ENCODE peak calls at places on chromosomes 6 and 20, in ten cellular contexts. K, X, G, C, Z, L, R, M, S and D are unnamed samples.

GRCh38 chr6:168516941-168517741 is 76.2 kb downstream of the SMOC2 start:
- DNase-seq in X (no peak), C (no peak), R (no peak), M (no peak), K (no peak), Z (no peak), G (no peak), S (no peak), L (no peak), D (no peak)

GRCh38 chr6:40536442-40536841 is 50.7 kb downstream of the LRFN2 start:
- DNase-seq in K (no peak), L (no peak), R (no peak), X (peak), M (no peak), Z (peak), S (peak), C (no peak), G (no peak), D (no peak)

GRCh38 chr20:48397689-48398005 is 430.2 kb downstream of the PREX1 start:
- DNase-seq in X (no peak), L (no peak), S (no peak), C (no peak), M (peak), G (no peak), K (no peak), Z (no peak), R (no peak), D (no peak)

GRCh38 chr6:131451330-131452195 is 121.5 kb upstream of the ARG1 start:
- DNase-seq in G (no peak), M (no peak), C (no peak), S (no peak), X (no peak), L (no peak), K (no peak), Z (no peak), R (no peak), D (no peak)

GRCh38 chr6:89161326-89162046 is 15.6 kb downstream of the PM20D2 start:
- DNase-seq in K (no peak), R (peak), G (no peak), C (no peak), X (no peak), M (no peak), Z (no peak), S (peak), L (peak), D (no peak)

GRCh38 chr6:89553446-89553845 is 85.1 kb downstream of the LYRM2 start:
- DNase-seq in L (no peak), M (no peak), Z (no peak), K (no peak), S (no peak), X (no peak), G (no peak), R (no peak), C (no peak), D (no peak)

GRCh38 chr20:25244976-25245375 is 2.9 kb upstream of the PYGB start:
- DNase-seq in Z (no peak), C (no peak), G (no peak), S (no peak), K (no peak), R (no peak), M (no peak), X (no peak), L (no peak), D (no peak)

GRCh38 chr6:13157293-13157692 is 171.0 kb downstream of the TBC1D7 start:
- DNase-seq in K (no peak), M (no peak), G (no peak), Z (no peak), S (no peak), L (no peak), R (no peak), C (no peak), X (no peak), D (no peak)

GRCh38 chr6:164085552-164086325 is 671.2 kb downstream of the QKI start:
- DNase-seq in L (peak), X (peak), K (no peak), Z (no peak), M (peak), G (no peak), R (peak), S (peak), C (no peak), D (peak)

GRCh38 chr6:36349240-36349639 is 12.6 kb upstream of the BNIP5 start:
- DNase-seq in R (no peak), K (no peak), G (no peak), L (no peak), X (no peak), M (no peak), Z (no peak), S (no peak), C (no peak), D (no peak)

GRCh38 chr6:164827537-164827936 is 481.9 kb downstream of the C6orf118 start:
- DNase-seq in X (no peak), R (no peak), G (no peak), K (no peak), C (no peak), M (no peak), Z (no peak), S (no peak), L (no peak), D (no peak)

GRCh38 chr6:16700202-16700997 is 60.9 kb downstream of the ATXN1 start:
- DNase-seq in C (no peak), L (no peak), X (no peak), R (no peak), S (peak), M (no peak), K (peak), Z (no peak), G (no peak), D (no peak)
- H3K4me3 ChIP-seq in C (peak), L (no peak), X (no peak), R (peak), S (no peak), M (peak), K (peak), Z (no peak), G (peak), D (no peak)

GRCh38 chr6:8738951-8739350 is 303.6 kb upstream of the SLC35B3 start:
- DNase-seq in X (no peak), M (no peak), C (no peak), S (no peak), G (no peak), Z (no peak), R (no peak), L (no peak), K (no peak), D (no peak)

GRCh38 chr6:8739454-8739853 is 304.1 kb upstream of the SLC35B3 start:
- DNase-seq in G (no peak), L (no peak), Z (no peak), M (no peak), C (no peak), K (no peak), R (no peak), X (no peak), S (no peak), D (no peak)

DNA sequence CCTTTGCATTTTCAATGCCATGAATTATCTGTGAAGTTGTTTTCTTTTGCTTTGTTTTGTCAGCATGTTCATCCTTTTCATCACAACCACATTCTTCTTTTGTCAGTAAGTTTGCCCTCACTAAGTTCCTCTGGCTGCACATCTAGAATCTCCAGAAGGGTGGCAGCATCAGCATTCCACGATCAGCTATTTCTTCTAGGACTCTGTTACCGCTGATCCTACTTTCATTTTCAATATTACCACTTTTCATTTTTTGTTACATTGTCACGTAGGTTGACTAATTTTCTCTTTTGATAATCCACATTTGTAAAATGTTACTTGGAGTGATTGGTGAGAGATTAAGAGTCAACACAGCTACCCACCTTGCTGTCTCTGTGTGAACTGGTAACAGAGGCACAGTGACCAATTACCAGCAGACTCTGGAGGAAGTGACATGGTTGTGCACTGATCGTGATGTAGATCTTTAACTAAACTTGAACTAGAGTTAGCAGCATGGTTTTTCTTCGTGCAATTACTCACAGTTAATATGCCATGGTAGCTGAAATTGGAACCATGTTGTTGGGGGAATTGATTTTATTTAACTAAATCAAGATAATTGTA is 307.9 kb upstream of the SLC35B3 start:
- DNase-seq in K (no peak), Z (peak), M (no peak), G (no peak), L (no peak), R (no peak), X (no peak), S (no peak), C (no peak), D (no peak)
- TF ChIP-seq CTCF in K (no peak), Z (peak), M (peak), G (no peak), L (peak), R (no peak), X (no peak), S (no peak), C (no peak), D (no peak)

GRCh38 chr6:26029857-26030653 is 57.2 kb upstream of the HFE start:
- DNase-seq in Z (no peak), M (no peak), C (no peak), R (no peak), X (no peak), L (no peak), G (no peak), S (no peak), K (no peak), D (no peak)
- H3K4me3 ChIP-seq in Z (peak), M (no peak), C (no peak), R (no peak), X (no peak), L (no peak), G (no peak), S (peak), K (no peak), D (no peak)

GRCh38 chr20:46708172-46708860 is 1.1 kb upstream of the SLC2A10 start:
- DNase-seq in K (no peak), L (no peak), G (no peak), Z (no peak), M (no peak), S (no peak), X (no peak), C (no peak), R (no peak), D (no peak)
- TF ChIP-seq CTCF in K (no peak), L (peak), G (no peak), Z (no peak), M (no peak), S (peak), X (peak), C (no peak), R (no peak), D (peak)

GRCh38 chr6:55953384-55953783 is 78.0 kb upstream of the BMP5 start:
- DNase-seq in X (peak), R (peak), L (peak), M (no peak), K (no peak), C (peak), S (peak), G (no peak), Z (peak), D (peak)
- H3K4me3 ChIP-seq in X (peak), R (no peak), L (no peak), M (peak), K (no peak), C (peak), S (no peak), G (peak), Z (no peak), D (no peak)